ENCODE peak calls at places on chromosomes 13 and 19, in four cellular contexts. X is endodermal cell, G is neural crest cell, S is NT2/D1. R is an unnamed sample.
A peak's percentile ranks its signal among the peaks of the same experiment; 100 is the strongest.

GRCh38 chr13:98044301-98044700 is 90.8 kb downstream of the IPO5 start:
- DNase-seq in X (peak; percentile 66), G (no peak), S (no peak), R (no peak)

GRCh38 chr13:102317593-102317992 is 84.3 kb downstream of the FGF14 start:
- DNase-seq in X (no peak), G (no peak), S (no peak), R (no peak)

GRCh38 chr19:33435706-33436359 is 62.3 kb downstream of the CEBPG start:
- DNase-seq in X (no peak), G (no peak), S (no peak), R (no peak)

GRCh38 chr13:97892717-97893116 is 60.8 kb upstream of the IPO5 start:
- DNase-seq in X (no peak), G (no peak), S (no peak), R (no peak)

GRCh38 chr19:50567052-50567841 is 988 bp downstream of the LRRC4B start:
- DNase-seq in X (peak; percentile 59), G (no peak), S (no peak), R (no peak)

GRCh38 chr19:16444273-16444597 is 27.5 kb downstream of the EPS15L1 start:
- DNase-seq in X (no peak), G (no peak), S (no peak), R (peak; percentile 75)

GRCh38 chr19:51127755-51128154 is 3.0 kb downstream of the SIGLEC9 start:
- DNase-seq in X (no peak), G (no peak), S (no peak), R (no peak)

GRCh38 chr19:34246340-34246739 is 8.0 kb upstream of the GARRE1 start:
- DNase-seq in X (no peak), G (no peak), S (no peak), R (no peak)

R was measured in NAMALWA.